ENCODE peak calls at places on chromosomes 6 and 20, in six cellular contexts. One of them, this sample, is unnamed.

GRCh38 chr6:68723128-68723527 is 88.0 kb downstream of the ADGRB3 start:
- DNase-seq in naive thymus-derived CD8-positive, alpha-beta T cell: no peak
- DNase-seq in breast epithelium: no peak
- DNase-seq in HTR-8/SVneo: no peak
- DNase-seq in cardiac muscle cell: no peak
- DNase-seq in erythroblast: no peak
- DNase-seq in this sample: no peak

GRCh38 chr6:115796061-115796460 is 264.6 kb downstream of the FRK start:
- DNase-seq in naive thymus-derived CD8-positive, alpha-beta T cell: no peak
- DNase-seq in breast epithelium: no peak
- DNase-seq in HTR-8/SVneo: no peak
- DNase-seq in cardiac muscle cell: no peak
- DNase-seq in erythroblast: no peak
- DNase-seq in this sample: no peak

GRCh38 chr6:39251406-39251805 is 22.1 kb upstream of the KCNK5 start:
- DNase-seq in naive thymus-derived CD8-positive, alpha-beta T cell: no peak
- DNase-seq in breast epithelium: no peak
- DNase-seq in HTR-8/SVneo: no peak
- DNase-seq in cardiac muscle cell: no peak
- DNase-seq in erythroblast: no peak
- DNase-seq in this sample: no peak

GRCh38 chr20:37326666-37327065 is 19.3 kb upstream of the SRC start:
- DNase-seq in naive thymus-derived CD8-positive, alpha-beta T cell: no peak
- DNase-seq in breast epithelium: no peak
- DNase-seq in HTR-8/SVneo: no peak
- DNase-seq in cardiac muscle cell: no peak
- DNase-seq in erythroblast: no peak
- DNase-seq in this sample: no peak

GRCh38 chr20:63698739-63699465 is 2.5 kb downstream of the TNFRSF6B start:
- DNase-seq in naive thymus-derived CD8-positive, alpha-beta T cell: no peak
- DNase-seq in breast epithelium: no peak
- DNase-seq in HTR-8/SVneo: peak
- DNase-seq in cardiac muscle cell: peak
- DNase-seq in erythroblast: no peak
- DNase-seq in this sample: peak

GRCh38 chr6:95091823-95092436 is 485.4 kb upstream of the MANEA start:
- DNase-seq in naive thymus-derived CD8-positive, alpha-beta T cell: no peak
- DNase-seq in breast epithelium: no peak
- DNase-seq in HTR-8/SVneo: no peak
- DNase-seq in cardiac muscle cell: peak
- DNase-seq in erythroblast: peak
- DNase-seq in this sample: no peak

GRCh38 chr6:54640911-54641310 is 205.7 kb upstream of the FAM83B start:
- DNase-seq in naive thymus-derived CD8-positive, alpha-beta T cell: no peak
- DNase-seq in breast epithelium: no peak
- DNase-seq in HTR-8/SVneo: no peak
- DNase-seq in cardiac muscle cell: no peak
- DNase-seq in erythroblast: no peak
- DNase-seq in this sample: no peak

GRCh38 chr6:109867009-109867969 is 110.8 kb upstream of the GPR6 start:
- DNase-seq in naive thymus-derived CD8-positive, alpha-beta T cell: no peak
- DNase-seq in breast epithelium: peak
- DNase-seq in HTR-8/SVneo: no peak
- DNase-seq in cardiac muscle cell: peak
- DNase-seq in erythroblast: no peak
- DNase-seq in this sample: no peak

GRCh38 chr20:50844430-50845100 is 49.7 kb downstream of the BCAS4 start:
- DNase-seq in naive thymus-derived CD8-positive, alpha-beta T cell: no peak
- DNase-seq in breast epithelium: peak
- DNase-seq in HTR-8/SVneo: peak
- DNase-seq in cardiac muscle cell: peak
- DNase-seq in erythroblast: no peak
- DNase-seq in this sample: peak

GRCh38 chr20:40689100-40689942 is at the start of gene MAFB:
- DNase-seq in naive thymus-derived CD8-positive, alpha-beta T cell: no peak
- DNase-seq in breast epithelium: peak
- DNase-seq in HTR-8/SVneo: peak
- DNase-seq in cardiac muscle cell: peak
- DNase-seq in erythroblast: peak
- DNase-seq in this sample: peak

GRCh38 chr20:25570148-25570530 is 15.2 kb downstream of the NINL start:
- DNase-seq in naive thymus-derived CD8-positive, alpha-beta T cell: no peak
- DNase-seq in breast epithelium: no peak
- DNase-seq in HTR-8/SVneo: no peak
- DNase-seq in cardiac muscle cell: no peak
- DNase-seq in erythroblast: no peak
- DNase-seq in this sample: no peak

GRCh38 chr6:6916598-6916997 is 191.2 kb upstream of the RREB1 start:
- DNase-seq in naive thymus-derived CD8-positive, alpha-beta T cell: no peak
- DNase-seq in breast epithelium: no peak
- DNase-seq in HTR-8/SVneo: no peak
- DNase-seq in cardiac muscle cell: no peak
- DNase-seq in erythroblast: no peak
- DNase-seq in this sample: no peak

GRCh38 chr6:131756039-131756438 is 45.2 kb upstream of the CTAGE9 start:
- DNase-seq in naive thymus-derived CD8-positive, alpha-beta T cell: no peak
- DNase-seq in breast epithelium: no peak
- DNase-seq in HTR-8/SVneo: no peak
- DNase-seq in cardiac muscle cell: no peak
- DNase-seq in erythroblast: no peak
- DNase-seq in this sample: no peak

GRCh38 chr6:117677553-117678131 is 2.4 kb downstream of the NUS1 start:
- DNase-seq in naive thymus-derived CD8-positive, alpha-beta T cell: no peak
- DNase-seq in breast epithelium: no peak
- DNase-seq in HTR-8/SVneo: no peak
- DNase-seq in cardiac muscle cell: peak
- DNase-seq in erythroblast: peak
- DNase-seq in this sample: no peak

This sample was measured in hepatic stellate cell.